ENCODE peak calls at places on chromosome 18, in eight cellular contexts. V, Y, K, H, L, E, N and F are unnamed samples.

GRCh38 chr18:22110482-22110924 is 58.9 kb upstream of the GATA6 start:
- DNase-seq in E (no peak), L (no peak), V (no peak), K (peak; percentile 52), Y (no peak), N (no peak), H (no peak), F (no peak)

GRCh38 chr18:59517446-59518171 is 158.5 kb upstream of the LMAN1 start:
- DNase-seq in V (no peak), Y (no peak), H (no peak), L (no peak), E (no peak), K (no peak), N (no peak), F (no peak)

GRCh38 chr18:51897884-51898283 is 442.1 kb upstream of the DCC start:
- DNase-seq in N (no peak), L (no peak), V (no peak), E (no peak), Y (no peak), K (no peak), H (no peak), F (no peak)

GRCh38 chr18:50780144-50780543 is 39.7 kb downstream of the MRO start:
- DNase-seq in H (no peak), N (no peak), L (no peak), E (no peak), Y (no peak), K (no peak), V (no peak), F (no peak)

GRCh38 chr18:13520741-13521140 is 205.6 kb downstream of the FAM210A start:
- DNase-seq in K (no peak), L (peak; percentile 65), Y (no peak), H (no peak), V (no peak), N (no peak), E (no peak), F (no peak)

GRCh38 chr18:51425475-51425874 is 228.0 kb upstream of the MEX3C start:
- DNase-seq in H (no peak), Y (no peak), V (no peak), L (no peak), N (no peak), E (peak; percentile 23), K (no peak), F (peak; percentile 23)

GRCh38 chr18:811192-812122 is 585 bp downstream of the YES1 start:
- DNase-seq in N (no peak), K (peak; percentile 40), H (peak; percentile 44), Y (peak; percentile 8), L (peak; percentile 88), V (peak; percentile 57), E (peak; percentile 13), F (peak; percentile 16)

GRCh38 chr18:70195852-70196434 is 9.5 kb downstream of the RTTN start:
- DNase-seq in E (peak; percentile 30), K (no peak), L (no peak), Y (peak; percentile 61), V (peak; percentile 27), H (no peak), N (no peak), F (no peak)

GRCh38 chr18:8686556-8686955 is 18.8 kb upstream of the MTCL1 start:
- DNase-seq in N (no peak), V (no peak), H (no peak), K (no peak), E (no peak), Y (no peak), L (no peak), F (no peak)

GRCh38 chr18:8699948-8700347 is 5.4 kb upstream of the MTCL1 start:
- DNase-seq in E (no peak), H (no peak), Y (no peak), K (no peak), N (no peak), V (no peak), L (peak; percentile 88), F (no peak)

GRCh38 chr18:25189391-25190185 is 162.4 kb downstream of the ZNF521 start:
- DNase-seq in L (no peak), K (no peak), N (no peak), E (no peak), V (no peak), H (no peak), Y (no peak), F (no peak)

GRCh38 chr18:67854340-67854739 is 337.8 kb upstream of the DSEL start:
- DNase-seq in K (no peak), N (no peak), V (no peak), L (no peak), H (no peak), E (no peak), Y (no peak), F (no peak)

GRCh38 chr18:48356151-48356745 is 52.9 kb downstream of the ZBTB7C start:
- DNase-seq in N (no peak), Y (no peak), V (no peak), H (no peak), L (peak; percentile 66), K (no peak), E (no peak), F (no peak)

GRCh38 chr18:42024131-42024530 is 69.1 kb downstream of the PIK3C3 start:
- DNase-seq in K (no peak), E (no peak), N (no peak), L (no peak), H (no peak), V (no peak), Y (no peak), F (peak; percentile 7)

GRCh38 chr18:63253018-63253417 is 66.6 kb downstream of the BCL2 start:
- DNase-seq in L (no peak), V (no peak), E (no peak), K (no peak), H (no peak), N (no peak), Y (no peak), F (no peak)

GRCh38 chr18:63254716-63255399 is 64.7 kb downstream of the BCL2 start:
- DNase-seq in H (no peak), N (no peak), L (no peak), V (no peak), Y (no peak), K (no peak), E (no peak), F (no peak)

GRCh38 chr18:63253428-63254372 is 65.9 kb downstream of the BCL2 start:
- DNase-seq in V (no peak), H (no peak), L (no peak), E (no peak), K (no peak), Y (no peak), N (no peak), F (no peak)

GRCh38 chr18:63247506-63248394 is 71.8 kb downstream of the BCL2 start:
- DNase-seq in E (no peak), N (no peak), H (no peak), K (no peak), L (no peak), Y (no peak), V (no peak), F (no peak)

GRCh38 chr18:63249781-63250180 is 69.8 kb downstream of the BCL2 start:
- DNase-seq in L (no peak), Y (no peak), V (no peak), H (no peak), E (peak; percentile 46), N (no peak), K (no peak), F (no peak)
- TF ChIP-seq CTCF in L (no peak), Y (no peak), V (no peak), H (no peak), E (no peak), N (no peak), K (no peak), F (no peak)

GRCh38 chr18:49727816-49728215 is 85.5 kb downstream of the ACAA2 start:
- DNase-seq in H (no peak), V (no peak), Y (no peak), N (no peak), K (no peak), L (no peak), E (no peak), F (no peak)

GRCh38 chr18:49723648-49724180 is 89.6 kb downstream of the ACAA2 start:
- DNase-seq in H (no peak), N (no peak), L (no peak), V (peak; percentile 59), E (peak; percentile 68), K (no peak), Y (peak; percentile 3), F (peak; percentile 16)

GRCh38 chr18:49728542-49728941 is 84.8 kb downstream of the ACAA2 start:
- DNase-seq in K (peak; percentile 34), L (no peak), V (peak; percentile 70), N (no peak), E (peak; percentile 65), H (no peak), Y (peak; percentile 32), F (peak; percentile 67)

GRCh38 chr18:49726564-49726963 is 86.8 kb downstream of the ACAA2 start:
- DNase-seq in L (no peak), V (no peak), Y (no peak), N (no peak), H (no peak), K (no peak), E (no peak), F (no peak)

DNA sequence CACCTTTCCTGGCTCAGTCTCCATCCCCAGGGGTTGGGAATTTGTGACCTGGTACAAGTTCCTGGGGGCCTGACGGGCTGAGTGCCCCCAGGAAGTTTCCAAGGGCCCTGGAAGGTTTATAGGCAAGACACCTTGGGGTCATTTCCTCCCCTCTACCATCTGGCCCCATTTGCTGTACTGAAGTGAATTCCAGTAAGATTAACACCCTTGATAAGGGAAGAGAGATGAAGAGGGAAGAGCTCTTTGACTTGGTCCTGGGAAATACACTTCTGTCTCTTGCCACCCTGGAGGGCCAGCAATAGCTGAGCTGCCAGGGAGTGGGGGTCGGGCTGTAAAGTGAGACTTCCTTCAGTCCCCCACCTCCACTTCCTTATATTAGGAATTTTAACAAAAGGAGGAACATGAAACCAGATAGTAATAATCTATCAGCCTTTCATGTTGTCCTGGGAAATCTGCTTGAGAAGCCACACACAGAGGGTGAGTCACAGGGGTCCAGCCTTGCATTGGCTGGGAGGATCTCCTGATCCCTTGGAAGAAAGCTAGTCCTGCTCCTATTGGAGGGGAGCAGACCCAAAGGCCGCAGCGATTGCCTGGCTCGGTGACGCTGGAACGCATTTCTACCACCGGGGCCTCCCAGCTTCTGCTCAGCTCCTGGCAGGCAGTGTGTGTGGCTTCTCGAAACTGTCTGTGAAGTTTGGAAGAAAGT is 87.4 kb downstream of the ACAA2 start:
- DNase-seq in Y (peak; percentile 85), L (peak; percentile 93), K (no peak), N (peak; percentile 70), E (no peak), V (peak; percentile 37), H (peak; percentile 73), F (no peak)
- TF ChIP-seq CTCF in Y (no peak), L (no peak), K (no peak), N (no peak), E (no peak), V (no peak), H (no peak), F (no peak)

GRCh38 chr18:79517322-79517721 is 121.6 kb downstream of the NFATC1 start:
- DNase-seq in L (peak; percentile 79), H (no peak), Y (no peak), N (no peak), K (no peak), E (peak; percentile 84), V (no peak), F (no peak)
- TF ChIP-seq CTCF in L (no peak), H (no peak), Y (no peak), N (no peak), K (no peak), E (peak; percentile 13), V (no peak), F (no peak)

DNA sequence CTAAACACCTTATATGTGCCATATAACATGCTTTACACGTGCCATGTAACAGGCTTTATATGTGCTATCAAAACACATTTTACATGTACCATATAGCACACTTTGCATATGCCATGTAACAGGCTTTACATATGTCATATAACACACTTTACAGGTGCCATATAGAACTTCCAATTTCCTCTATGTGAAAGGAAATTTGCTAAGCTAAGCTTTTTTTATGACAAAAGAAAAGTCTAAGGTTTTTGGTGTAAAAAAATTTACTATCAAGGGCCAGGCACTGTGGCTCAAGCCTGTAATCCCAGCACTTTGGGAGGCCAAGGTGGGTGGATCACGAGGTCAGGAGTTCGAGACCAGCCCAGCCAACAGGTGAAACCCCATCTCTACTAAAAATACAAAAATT is 136.5 kb downstream of the AKAIN1 start:
- DNase-seq in L (no peak), E (no peak), N (no peak), V (no peak), K (no peak), H (no peak), Y (no peak), F (no peak)
- TF ChIP-seq CTCF in L (no peak), E (no peak), N (no peak), V (no peak), K (no peak), H (no peak), Y (no peak), F (no peak)